ENCODE peak calls at places on chromosome 3, in seven cellular contexts. I, R, K, B, N, U and S are unnamed samples.

GRCh38 chr3:174810256-174810655 is 48.9 kb upstream of the NAALADL2 start:
- DNase-seq in I (no peak), R (no peak), K (no peak), B (no peak), N (no peak), U (no peak), S (no peak)

GRCh38 chr3:18559323-18559972 is 134.3 kb upstream of the SATB1 start:
- DNase-seq in I (peak; percentile 20), R (no peak), K (peak; percentile 70), B (no peak), N (no peak), U (peak; percentile 65), S (no peak)

GRCh38 chr3:12483872-12484197 is 445 bp upstream of the TSEN2 start:
- DNase-seq in I (peak; percentile 8), R (no peak), K (no peak), B (no peak), N (no peak), U (no peak), S (no peak)

GRCh38 chr3:172644258-172644657 is 66.6 kb downstream of the NCEH1 start:
- DNase-seq in I (no peak), R (no peak), K (no peak), B (no peak), N (no peak), U (no peak), S (no peak)

GRCh38 chr3:154979327-154979726 is 100.8 kb upstream of the MME start:
- DNase-seq in I (no peak), R (no peak), K (no peak), B (no peak), N (no peak), U (no peak), S (no peak)

GRCh38 chr3:48399387-48400172 is 27.6 kb downstream of the FBXW12 start:
- DNase-seq in I (peak; percentile 20), R (no peak), K (no peak), B (peak; percentile 24), N (peak; percentile 39), U (peak; percentile 34), S (no peak)

GRCh38 chr3:161673845-161674244 is 177.2 kb downstream of the OTOL1 start:
- DNase-seq in I (no peak), R (no peak), K (no peak), B (no peak), N (no peak), U (no peak), S (no peak)

GRCh38 chr3:99842826-99843589 is 25.3 kb downstream of the CMSS1 start:
- DNase-seq in I (no peak), R (no peak), K (peak; percentile 10), B (no peak), N (no peak), U (no peak), S (no peak)

GRCh38 chr3:188119846-188120245 is 34.1 kb upstream of the LPP start:
- DNase-seq in I (no peak), R (no peak), K (no peak), B (no peak), N (no peak), U (no peak), S (no peak)

GRCh38 chr3:189588061-189588817 is 43.0 kb upstream of the TP63 start:
- DNase-seq in I (no peak), R (no peak), K (no peak), B (no peak), N (no peak), U (no peak), S (no peak)

GRCh38 chr3:58021072-58021959 is 13.1 kb downstream of the FLNB start:
- DNase-seq in I (no peak), R (no peak), K (no peak), B (no peak), N (no peak), U (no peak), S (no peak)

GRCh38 chr3:160768918-160769317 is 12.9 kb downstream of the PPM1L start:
- DNase-seq in I (no peak), R (no peak), K (no peak), B (no peak), N (no peak), U (no peak), S (no peak)

GRCh38 chr3:159266779-159267178 is 464.9 kb downstream of the MFSD1 start:
- DNase-seq in I (no peak), R (no peak), K (peak; percentile 20), B (no peak), N (no peak), U (no peak), S (no peak)
- H3K27ac ChIP-seq in I (no peak overlapping the region), R (no peak overlapping the region), K (no peak overlapping the region), B (no peak overlapping the region), N (no peak overlapping the region), U (no peak overlapping the region), S (no peak overlapping the region)

DNA sequence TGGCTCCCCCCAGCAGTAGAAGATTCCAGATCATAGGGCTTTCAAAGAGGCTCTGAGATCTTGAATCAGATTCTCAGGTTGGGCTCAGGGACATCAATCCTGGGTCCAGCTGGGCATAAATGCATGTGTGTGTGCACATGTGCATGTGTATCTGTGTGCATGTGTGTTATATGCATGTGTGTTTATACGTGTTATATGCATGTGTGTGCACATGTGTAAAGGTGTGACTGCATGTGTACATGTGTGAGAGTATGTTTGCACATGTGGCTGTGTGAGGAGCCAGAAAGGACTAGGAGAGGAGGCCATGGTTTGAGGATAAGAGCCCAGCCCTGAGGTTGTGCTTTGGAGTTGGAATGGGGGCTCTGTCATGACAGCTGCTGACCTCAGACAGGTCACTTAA is 1.8 kb upstream of the MAPKAPK3 start:
- DNase-seq in I (no peak), R (no peak), K (no peak), B (no peak), N (no peak), U (no peak), S (no peak)
- H3K4me1 ChIP-seq in I (peaks cover 8% of the 10 kb centered on the region), R (peaks cover 3% of the 10 kb centered on the region), K (peaks cover 18% of the 10 kb centered on the region), B (peaks cover 62% of the 10 kb centered on the region), N (peaks cover 28% of the 10 kb centered on the region), U (peaks cover 59% of the 10 kb centered on the region), S (peaks cover 29% of the 10 kb centered on the region)

DNA sequence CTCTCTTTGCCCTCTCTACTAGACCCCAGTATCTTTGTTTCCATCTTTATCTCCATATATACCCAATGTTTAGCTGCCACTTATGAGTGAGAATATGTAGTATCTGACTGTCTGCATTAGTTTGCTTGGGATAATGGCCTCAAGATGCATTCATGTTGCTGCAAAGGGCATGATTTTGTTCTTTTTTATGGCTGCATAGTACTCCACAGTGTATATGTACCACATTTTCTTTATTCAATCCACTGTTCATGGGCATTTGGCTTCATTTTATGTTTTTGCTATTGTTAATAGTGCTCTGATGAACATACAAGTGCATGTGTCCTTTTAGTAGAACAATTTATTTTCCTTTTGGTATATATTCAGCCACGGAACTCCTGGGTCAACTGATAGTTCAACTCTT is 671.5 kb upstream of the GRM7 start:
- DNase-seq in I (no peak), R (no peak), K (no peak), B (no peak), N (no peak), U (no peak), S (no peak)
- H3K9me3 ChIP-seq in I (no peaks in the 10 kb centered on the region), R (no peaks in the 10 kb centered on the region), K (no peaks in the 10 kb centered on the region), B (no peaks in the 10 kb centered on the region), N (no peaks in the 10 kb centered on the region), U (no peaks in the 10 kb centered on the region), S (no peaks in the 10 kb centered on the region)

DNA sequence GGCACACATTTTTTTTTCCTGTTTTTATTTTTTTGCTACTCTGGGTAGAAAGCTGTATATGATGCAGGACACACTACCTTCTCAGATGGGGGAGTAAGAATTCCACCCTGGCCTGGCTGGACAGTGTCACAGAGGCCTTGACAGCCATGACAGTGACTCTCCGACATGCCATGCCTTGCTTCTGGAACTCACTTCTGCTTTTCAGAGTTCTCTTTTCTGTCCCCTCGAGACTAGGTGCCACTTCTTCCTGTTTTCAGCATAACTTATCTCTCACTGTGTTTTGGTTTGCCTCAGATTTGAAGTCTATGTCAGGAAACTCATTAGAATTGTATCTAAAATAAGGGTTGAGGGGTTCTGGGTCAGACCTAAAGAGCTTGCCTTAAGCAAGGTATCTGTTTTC is 69.1 kb upstream of the SEC13 start:
- DNase-seq in I (no peak), R (no peak), K (peak; percentile 94), B (no peak), N (no peak), U (no peak), S (no peak)
- H3K27ac ChIP-seq in I (no peak overlapping the region), R (no peak overlapping the region), K (peak overlapping the region; percentile 97), B (no peak overlapping the region), N (no peak overlapping the region), U (no peak overlapping the region), S (no peak overlapping the region)

DNA sequence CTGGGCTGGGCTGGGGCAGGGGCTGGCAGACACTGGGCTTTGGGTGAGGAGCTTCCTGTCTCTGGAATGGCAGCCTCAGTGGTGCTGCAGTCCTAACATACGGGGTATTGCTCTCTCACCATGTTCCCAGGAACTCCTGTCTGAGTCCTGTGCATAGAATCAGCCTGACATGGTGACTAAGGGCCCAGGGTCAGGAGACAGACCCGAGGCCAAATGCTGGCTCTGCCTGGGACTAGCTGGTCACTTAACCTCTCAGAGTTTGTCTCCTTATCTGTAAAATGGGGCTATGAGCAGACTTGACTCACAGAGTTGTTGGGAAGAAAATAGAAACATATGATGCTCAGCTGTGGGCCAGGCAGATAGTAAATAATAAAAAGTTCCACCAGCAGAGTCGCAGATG is 28.3 kb downstream of the PRKCD start:
- DNase-seq in I (no peak), R (no peak), K (no peak), B (no peak), N (no peak), U (no peak), S (no peak)
- H3K4me1 ChIP-seq in I (no peaks in the 10 kb centered on the region), R (peaks cover 3% of the 10 kb centered on the region), K (peaks cover 63% of the 10 kb centered on the region), B (peaks cover 9% of the 10 kb centered on the region), N (no peaks in the 10 kb centered on the region), U (no peaks in the 10 kb centered on the region), S (peaks cover 11% of the 10 kb centered on the region)